ENCODE peak calls at places on chromosomes 5 and 9, in ten cellular contexts. J is esophagus squamous epithelium, D is PC-9, W is BE2C, H is heart left ventricle, R is endodermal cell, P is astrocyte of the spinal cord, C is endothelial cell, E is Peyer's patch, G is WTC11. F is an unnamed sample.

GRCh38 chr9:132965478-132965877 is 13.0 kb upstream of the GFI1B start:
- DNase-seq in J (no peak), D (no peak), W (no peak), H (no peak), R (no peak), P (no peak), C (no peak), E (no peak), G (no peak), F (no peak)

GRCh38 chr9:27967236-27967635 is 394.0 kb upstream of the C9orf72 start:
- DNase-seq in J (no peak), D (no peak), W (no peak), H (no peak), R (no peak), P (no peak), C (no peak), E (no peak), G (no peak), F (no peak)

GRCh38 chr5:115838885-115839518 is 2.4 kb downstream of the ATG12 start:
- DNase-seq in J (no peak), D (peak; percentile 51), W (no peak), H (no peak), R (peak; percentile 57), P (peak; percentile 50), C (no peak), E (no peak), G (no peak), F (no peak)

GRCh38 chr9:2596003-2596402 is 25.6 kb upstream of the VLDLR start:
- DNase-seq in J (no peak), D (no peak), W (no peak), H (no peak), R (no peak), P (no peak), C (no peak), E (no peak), G (no peak), F (no peak)

GRCh38 chr9:87122947-87123685 is 175.8 kb upstream of the GAS1 start:
- DNase-seq in J (no peak), D (no peak), W (no peak), H (no peak), R (no peak), P (peak; percentile 72), C (no peak), E (no peak), G (no peak), F (no peak)

GRCh38 chr9:88777498-88778312 is 213.6 kb upstream of the S1PR3 start:
- DNase-seq in J (no peak), D (no peak), W (no peak), H (peak; percentile 86), R (no peak), P (peak; percentile 84), C (peak; percentile 12), E (no peak), G (no peak), F (no peak)

GRCh38 chr5:151140686-151141459 is 16.7 kb downstream of the ANXA6 start:
- DNase-seq in J (no peak), D (no peak), W (no peak), H (no peak), R (no peak), P (no peak), C (no peak), E (no peak), G (no peak), F (no peak)

GRCh38 chr9:93268551-93269314 is 84.8 kb downstream of the WNK2 start:
- DNase-seq in J (no peak), D (no peak), W (no peak), H (no peak), R (no peak), P (no peak), C (no peak), E (peak; percentile 77), G (no peak), F (no peak)

GRCh38 chr9:24036459-24036858 is 210.4 kb upstream of the ELAVL2 start:
- DNase-seq in J (no peak), D (no peak), W (no peak), H (no peak), R (no peak), P (no peak), C (no peak), E (no peak), G (no peak), F (no peak)

GRCh38 chr5:128228506-128228905 is 144.9 kb downstream of the SLC12A2 start:
- DNase-seq in J (no peak), D (peak; percentile 66), W (no peak), H (no peak), R (no peak), P (peak; percentile 57), C (no peak), E (no peak), G (no peak), F (no peak)

GRCh38 chr9:33306037-33306436 is 15.7 kb downstream of the NFX1 start:
- DNase-seq in J (no peak), D (no peak), W (no peak), H (no peak), R (no peak), P (no peak), C (no peak), E (no peak), G (no peak), F (no peak)

GRCh38 chr5:142667808-142668207 is 18.1 kb downstream of the FGF1 start:
- DNase-seq in J (no peak), D (no peak), W (no peak), H (no peak), R (peak; percentile 51), P (no peak), C (no peak), E (no peak), G (no peak), F (no peak)

GRCh38 chr9:129160712-129161533 is 17.1 kb downstream of the IER5L start:
- DNase-seq in J (no peak), D (no peak), W (no peak), H (no peak), R (no peak), P (peak; percentile 40), C (no peak), E (no peak), G (no peak), F (no peak)

GRCh38 chr5:118139361-118139760 is 849.0 kb downstream of the DTWD2 start:
- DNase-seq in J (no peak), D (no peak), W (no peak), H (no peak), R (no peak), P (no peak), C (no peak), E (no peak), G (no peak), F (no peak)

GRCh38 chr9:487429-487828 is 272.8 kb downstream of the DOCK8 start:
- DNase-seq in J (no peak), D (no peak), W (no peak), H (no peak), R (no peak), P (no peak), C (no peak), E (no peak), G (no peak), F (no peak)

GRCh38 chr9:122005597-122005996 is 87.5 kb downstream of the TTLL11 start:
- DNase-seq in J (no peak), D (no peak), W (peak; percentile 31), H (no peak), R (peak; percentile 60), P (peak; percentile 26), C (peak; percentile 50), E (no peak), G (no peak), F (peak; percentile 44)
- TF ChIP-seq CTCF in J (peak; percentile 12), D (peak; percentile 64), W (peak; percentile 71), H (no peak), R (peak; percentile 74), P (peak; percentile 69), C (no peak), E (peak; percentile 19), G (peak; percentile 18), F (peak; percentile 22)

GRCh38 chr5:136679233-136679632 is 313.9 kb upstream of the TRPC7 start:
- DNase-seq in J (no peak), D (no peak), W (no peak), H (no peak), R (no peak), P (no peak), C (no peak), E (no peak), G (no peak), F (no peak)

GRCh38 chr5:136677219-136677618 is 311.9 kb upstream of the TRPC7 start:
- DNase-seq in J (no peak), D (no peak), W (no peak), H (no peak), R (no peak), P (no peak), C (no peak), E (no peak), G (no peak), F (no peak)

DNA sequence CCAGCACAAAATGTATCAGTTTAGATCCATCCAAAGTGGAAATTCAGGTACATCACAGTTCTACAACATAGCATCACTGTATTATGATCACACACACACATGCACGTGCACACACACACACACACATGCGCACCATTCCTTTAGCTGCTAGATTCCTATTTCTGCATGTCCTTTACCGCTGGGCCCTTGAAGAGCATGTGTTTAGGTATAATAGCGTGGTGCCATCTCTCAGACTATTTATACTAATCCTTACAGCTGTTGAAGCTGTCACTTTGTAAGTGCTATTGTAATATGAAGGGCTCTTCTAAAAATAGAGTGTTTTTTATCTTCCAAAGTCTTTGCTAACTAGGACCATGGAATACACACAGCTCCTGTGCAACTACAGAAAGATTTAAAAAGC is 308.8 kb upstream of the TRPC7 start:
- DNase-seq in J (no peak), D (no peak), W (no peak), H (no peak), R (no peak), P (no peak), C (no peak), E (no peak), G (no peak), F (no peak)
- TF ChIP-seq CTCF in J (no peak), D (no peak), W (no peak), H (no peak), R (no peak), P (no peak), C (no peak), E (no peak), G (no peak), F (no peak)

GRCh38 chr5:25006734-25007133 is 362.0 kb upstream of the CDH10 start:
- DNase-seq in J (no peak), D (peak; percentile 59), W (no peak), H (no peak), R (no peak), P (peak; percentile 51), C (peak; percentile 5), E (no peak), G (no peak), F (no peak)
- TF ChIP-seq CTCF in J (no peak), D (peak; percentile 57), W (peak; percentile 76), H (no peak), R (peak; percentile 79), P (peak; percentile 31), C (no peak), E (no peak), G (no peak), F (no peak)

GRCh38 chr5:72314571-72315172 is 5.4 kb downstream of the MRPS27 start:
- DNase-seq in J (no peak), D (peak; percentile 35), W (no peak), H (no peak), R (no peak), P (peak; percentile 81), C (no peak), E (no peak), G (no peak), F (peak; percentile 57)
- TF ChIP-seq CTCF in J (no peak), D (no peak), W (no peak), H (peak; percentile 28), R (peak; percentile 62), P (peak; percentile 37), C (no peak), E (no peak), G (no peak), F (no peak)